ENCODE peak calls at places on chromosomes 13 and 19, in nine cellular contexts. K, I, J, L, C, W, U, Z and D are unnamed samples.
A peak's percentile ranks its signal among the peaks of the same experiment; 100 is the strongest.

GRCh38 chr19:10654610-10655456 is 687 bp downstream of the ILF3 start:
- DNase-seq in K (peak; percentile 46), I (peak; percentile 57), J (peak; percentile 85), L (peak; percentile 17), C (no peak), W (no peak), U (peak; percentile 64), Z (peak; percentile 45), D (no peak)

GRCh38 chr13:39777527-39778061 is 122.1 kb downstream of the COG6 start:
- DNase-seq in K (peak; percentile 29), I (peak; percentile 95), J (no peak), L (no peak), C (no peak), W (no peak), U (no peak), Z (peak; percentile 82), D (peak; percentile 87)

GRCh38 chr13:29548722-29549446 is 46.6 kb downstream of the SLC7A1 start:
- DNase-seq in K (no peak), I (peak; percentile 47), J (no peak), L (no peak), C (no peak), W (no peak), U (no peak), Z (no peak), D (no peak)

GRCh38 chr19:21260164-21260847 is 68.9 kb downstream of the ZNF708 start:
- DNase-seq in K (no peak), I (no peak), J (no peak), L (no peak), C (no peak), W (no peak), U (no peak), Z (no peak), D (no peak)

GRCh38 chr13:77779461-77780272 is 82.2 kb downstream of the SLAIN1 start:
- DNase-seq in K (peak; percentile 53), I (peak; percentile 28), J (no peak), L (peak; percentile 48), C (no peak), W (peak; percentile 11), U (peak; percentile 53), Z (peak; percentile 78), D (peak; percentile 13)

GRCh38 chr13:91572944-91573535 is 174.6 kb downstream of the GPC5 start:
- DNase-seq in K (no peak), I (no peak), J (no peak), L (no peak), C (no peak), W (no peak), U (no peak), Z (no peak), D (no peak)

GRCh38 chr19:38417544-38418506 is 8.2 kb downstream of the RASGRP4 start:
- DNase-seq in K (peak; percentile 28), I (peak; percentile 37), J (peak; percentile 80), L (no peak), C (peak; percentile 24), W (no peak), U (peak; percentile 46), Z (peak; percentile 87), D (no peak)

GRCh38 chr13:60351326-60351725 is 45.7 kb upstream of the TDRD3 start:
- DNase-seq in K (peak; percentile 20), I (peak; percentile 63), J (no peak), L (no peak), C (no peak), W (no peak), U (no peak), Z (no peak), D (peak; percentile 37)

GRCh38 chr19:56120371-56121179 is 520 bp downstream of the ZNF787 start:
- DNase-seq in K (peak; percentile 67), I (peak; percentile 79), J (peak; percentile 83), L (peak; percentile 89), C (peak; percentile 63), W (no peak), U (peak; percentile 93), Z (peak; percentile 83), D (no peak)

GRCh38 chr19:49347835-49348234 is 12.6 kb downstream of the CD37 start:
- DNase-seq in K (peak; percentile 52), I (peak; percentile 74), J (no peak), L (no peak), C (no peak), W (no peak), U (no peak), Z (peak; percentile 55), D (peak; percentile 47)

GRCh38 chr13:31038834-31039552 is 106.5 kb downstream of the TEX26 start:
- DNase-seq in K (peak; percentile 22), I (peak; percentile 45), J (no peak), L (peak; percentile 22), C (no peak), W (no peak), U (no peak), Z (peak; percentile 98), D (peak; percentile 24)

GRCh38 chr19:37303591-37304171 is 67.2 kb upstream of the ZNF527 start:
- DNase-seq in K (no peak), I (no peak), J (peak; percentile 55), L (no peak), C (no peak), W (no peak), U (no peak), Z (no peak), D (no peak)

GRCh38 chr19:18672606-18673337 is 10.7 kb upstream of the CRTC1 start:
- DNase-seq in K (no peak), I (no peak), J (no peak), L (no peak), C (no peak), W (no peak), U (no peak), Z (peak; percentile 24), D (no peak)

GRCh38 chr13:33174491-33174890 is 111.1 kb downstream of the STARD13 start:
- DNase-seq in K (no peak), I (no peak), J (no peak), L (no peak), C (no peak), W (no peak), U (no peak), Z (no peak), D (no peak)

GRCh38 chr19:41565384-41565730 is 10.6 kb upstream of the CEACAM21 start:
- DNase-seq in K (no peak), I (no peak), J (no peak), L (no peak), C (no peak), W (no peak), U (no peak), Z (no peak), D (no peak)

GRCh38 chr13:63288576-63288975 is 1872.9 kb upstream of the PCDH20 start:
- DNase-seq in K (no peak), I (peak; percentile 45), J (no peak), L (no peak), C (no peak), W (no peak), U (no peak), Z (no peak), D (peak; percentile 0)